ENCODE peak calls at places on chromosomes 11 and 22, in nine cellular contexts. One of them, this sample, is unnamed.

GRCh38 chr11:118705796-118706545 is 26.5 kb upstream of the TREH start:
- DNase-seq in T-helper 17 cell: no peak
- DNase-seq in type B pancreatic cell: no peak
- DNase-seq in OCI-M1: no peak
- DNase-seq in A549: no peak
- DNase-seq in Right ventricle myocardium superior: no peak
- DNase-seq in GOT3: no peak
- DNase-seq in B cell: no peak
- DNase-seq in stimulated activated CD4-positive, alpha-beta T cell treated with anti-CD3 and anti-CD28 coated beads, Interleukin-2, amount 100 ng/mL, for 24 hours: no peak
- DNase-seq in this sample: no peak

GRCh38 chr22:31211504-31211861 is 615 bp upstream of the LIMK2 start:
- DNase-seq in OCI-M1: no peak
- DNase-seq in type B pancreatic cell: no peak
- DNase-seq in A549: no peak
- DNase-seq in T-helper 17 cell: no peak
- DNase-seq in stimulated activated CD4-positive, alpha-beta T cell treated with anti-CD3 and anti-CD28 coated beads, Interleukin-2, amount 100 ng/mL, for 24 hours: no peak
- DNase-seq in GOT3: no peak
- DNase-seq in Right ventricle myocardium superior: no peak
- DNase-seq in B cell: no peak
- DNase-seq in this sample: no peak

GRCh38 chr22:45441158-45441557 is 27.7 kb downstream of the RIBC2 start:
- DNase-seq in Right ventricle myocardium superior: peak
- DNase-seq in OCI-M1: peak
- DNase-seq in GOT3: no peak
- DNase-seq in type B pancreatic cell: no peak
- DNase-seq in B cell: no peak
- DNase-seq in T-helper 17 cell: no peak
- DNase-seq in A549: peak
- DNase-seq in stimulated activated CD4-positive, alpha-beta T cell treated with anti-CD3 and anti-CD28 coated beads, Interleukin-2, amount 100 ng/mL, for 24 hours: peak
- DNase-seq in this sample: peak

GRCh38 chr22:48167238-48167637 is 1404.8 kb downstream of the TBC1D22A start:
- DNase-seq in stimulated activated CD4-positive, alpha-beta T cell treated with anti-CD3 and anti-CD28 coated beads, Interleukin-2, amount 100 ng/mL, for 24 hours: no peak
- DNase-seq in A549: no peak
- DNase-seq in T-helper 17 cell: no peak
- DNase-seq in type B pancreatic cell: no peak
- DNase-seq in GOT3: no peak
- DNase-seq in OCI-M1: no peak
- DNase-seq in B cell: no peak
- DNase-seq in Right ventricle myocardium superior: no peak
- DNase-seq in this sample: no peak

GRCh38 chr22:17563936-17564391 is 666 bp downstream of the SLC25A18 start:
- DNase-seq in OCI-M1: no peak
- DNase-seq in B cell: no peak
- DNase-seq in T-helper 17 cell: no peak
- DNase-seq in Right ventricle myocardium superior: no peak
- DNase-seq in GOT3: no peak
- DNase-seq in type B pancreatic cell: no peak
- DNase-seq in A549: no peak
- DNase-seq in stimulated activated CD4-positive, alpha-beta T cell treated with anti-CD3 and anti-CD28 coated beads, Interleukin-2, amount 100 ng/mL, for 24 hours: no peak
- DNase-seq in this sample: no peak

GRCh38 chr11:10125522-10126133 is 168.4 kb downstream of the SBF2 start:
- DNase-seq in Right ventricle myocardium superior: no peak
- DNase-seq in B cell: no peak
- DNase-seq in A549: no peak
- DNase-seq in OCI-M1: no peak
- DNase-seq in GOT3: no peak
- DNase-seq in stimulated activated CD4-positive, alpha-beta T cell treated with anti-CD3 and anti-CD28 coated beads, Interleukin-2, amount 100 ng/mL, for 24 hours: no peak
- DNase-seq in T-helper 17 cell: no peak
- DNase-seq in type B pancreatic cell: no peak
- DNase-seq in this sample: no peak

GRCh38 chr22:50603511-50604255 is 3.1 kb downstream of the MAPK8IP2 start:
- DNase-seq in Right ventricle myocardium superior: no peak
- DNase-seq in B cell: peak
- DNase-seq in type B pancreatic cell: no peak
- DNase-seq in T-helper 17 cell: no peak
- DNase-seq in GOT3: no peak
- DNase-seq in stimulated activated CD4-positive, alpha-beta T cell treated with anti-CD3 and anti-CD28 coated beads, Interleukin-2, amount 100 ng/mL, for 24 hours: no peak
- DNase-seq in OCI-M1: no peak
- DNase-seq in A549: no peak
- DNase-seq in this sample: no peak

GRCh38 chr22:38845368-38845740 is 1.5 kb upstream of the NPTXR start:
- DNase-seq in Right ventricle myocardium superior: no peak
- DNase-seq in stimulated activated CD4-positive, alpha-beta T cell treated with anti-CD3 and anti-CD28 coated beads, Interleukin-2, amount 100 ng/mL, for 24 hours: no peak
- DNase-seq in OCI-M1: no peak
- DNase-seq in A549: no peak
- DNase-seq in B cell: no peak
- DNase-seq in GOT3: no peak
- DNase-seq in T-helper 17 cell: no peak
- DNase-seq in type B pancreatic cell: no peak
- DNase-seq in this sample: no peak

GRCh38 chr11:19080579-19080993 is 20.1 kb upstream of the MRGPRX2 start:
- DNase-seq in Right ventricle myocardium superior: no peak
- DNase-seq in OCI-M1: no peak
- DNase-seq in GOT3: no peak
- DNase-seq in stimulated activated CD4-positive, alpha-beta T cell treated with anti-CD3 and anti-CD28 coated beads, Interleukin-2, amount 100 ng/mL, for 24 hours: no peak
- DNase-seq in A549: no peak
- DNase-seq in T-helper 17 cell: no peak
- DNase-seq in B cell: no peak
- DNase-seq in type B pancreatic cell: no peak
- DNase-seq in this sample: no peak

GRCh38 chr11:11717064-11717725 is 95.4 kb upstream of the GALNT18 start:
- DNase-seq in GOT3: no peak
- DNase-seq in type B pancreatic cell: no peak
- DNase-seq in stimulated activated CD4-positive, alpha-beta T cell treated with anti-CD3 and anti-CD28 coated beads, Interleukin-2, amount 100 ng/mL, for 24 hours: no peak
- DNase-seq in T-helper 17 cell: no peak
- DNase-seq in Right ventricle myocardium superior: no peak
- DNase-seq in A549: no peak
- DNase-seq in OCI-M1: no peak
- DNase-seq in B cell: no peak
- DNase-seq in this sample: no peak

GRCh38 chr11:67572747-67573419 is 10.7 kb upstream of the GSTP1 start:
- DNase-seq in stimulated activated CD4-positive, alpha-beta T cell treated with anti-CD3 and anti-CD28 coated beads, Interleukin-2, amount 100 ng/mL, for 24 hours: peak
- DNase-seq in B cell: peak
- DNase-seq in OCI-M1: peak
- DNase-seq in T-helper 17 cell: no peak
- DNase-seq in A549: peak
- DNase-seq in Right ventricle myocardium superior: peak
- DNase-seq in type B pancreatic cell: no peak
- DNase-seq in GOT3: no peak
- DNase-seq in this sample: peak

GRCh38 chr11:124837491-124837856 is 27.8 kb upstream of the ROBO3 start:
- DNase-seq in B cell: no peak
- DNase-seq in A549: peak
- DNase-seq in stimulated activated CD4-positive, alpha-beta T cell treated with anti-CD3 and anti-CD28 coated beads, Interleukin-2, amount 100 ng/mL, for 24 hours: no peak
- DNase-seq in type B pancreatic cell: no peak
- DNase-seq in Right ventricle myocardium superior: no peak
- DNase-seq in T-helper 17 cell: no peak
- DNase-seq in GOT3: no peak
- DNase-seq in OCI-M1: peak
- DNase-seq in this sample: peak

GRCh38 chr11:74720596-74721478 is 10.4 kb downstream of the CHRDL2 start:
- DNase-seq in T-helper 17 cell: no peak
- DNase-seq in A549: no peak
- DNase-seq in Right ventricle myocardium superior: peak
- DNase-seq in OCI-M1: no peak
- DNase-seq in B cell: no peak
- DNase-seq in stimulated activated CD4-positive, alpha-beta T cell treated with anti-CD3 and anti-CD28 coated beads, Interleukin-2, amount 100 ng/mL, for 24 hours: no peak
- DNase-seq in type B pancreatic cell: no peak
- DNase-seq in GOT3: no peak
- DNase-seq in this sample: no peak

GRCh38 chr11:44387415-44387814 is 77.5 kb upstream of the ALX4 start:
- DNase-seq in GOT3: no peak
- DNase-seq in B cell: no peak
- DNase-seq in Right ventricle myocardium superior: no peak
- DNase-seq in A549: no peak
- DNase-seq in type B pancreatic cell: no peak
- DNase-seq in T-helper 17 cell: no peak
- DNase-seq in stimulated activated CD4-positive, alpha-beta T cell treated with anti-CD3 and anti-CD28 coated beads, Interleukin-2, amount 100 ng/mL, for 24 hours: no peak
- DNase-seq in OCI-M1: no peak
- DNase-seq in this sample: no peak